ENCODE peak calls at places on chromosomes 3 and 15, in five cellular contexts. C is mammary epithelial cell, W is GM12865, G is thoracic aorta, M is esophagus squamous epithelium. L is an unnamed sample.

GRCh38 chr3:198071602-198072285 is 111.7 kb downstream of the LMLN start:
- DNase-seq in C (peak), W (peak), G (no peak), M (no peak), L (no peak)

GRCh38 chr15:84099181-84099580 is 136.4 kb upstream of the GOLGA6L4 start:
- DNase-seq in C (peak), W (peak), G (no peak), M (no peak), L (no peak)

GRCh38 chr15:98548172-98548971 is 100.0 kb upstream of the IGF1R start:
- DNase-seq in C (peak), W (no peak), G (peak), M (peak), L (no peak)

GRCh38 chr3:187101184-187102072 is 37.9 kb downstream of the RPL39L start:
- DNase-seq in C (peak), W (peak), G (peak), M (no peak), L (no peak)

GRCh38 chr15:53978248-53978906 is at the start of gene UNC13C:
- DNase-seq in C (peak), W (peak), G (no peak), M (no peak), L (no peak)

GRCh38 chr15:65245096-65245849 is 34.0 kb upstream of the CILP start:
- DNase-seq in C (no peak), W (no peak), G (no peak), M (no peak), L (no peak)

GRCh38 chr3:5250467-5251195 is 63.1 kb downstream of the EDEM1 start:
- DNase-seq in C (peak), W (no peak), G (no peak), M (no peak), L (no peak)

GRCh38 chr3:67765575-67765974 is 111.2 kb upstream of the SUCLG2 start:
- DNase-seq in C (no peak), W (no peak), G (no peak), M (no peak), L (no peak)

GRCh38 chr3:170997966-170998913 is 28.3 kb downstream of the SLC2A2 start:
- DNase-seq in C (no peak), W (no peak), G (no peak), M (no peak), L (no peak)

GRCh38 chr3:187919018-187919417 is 173.8 kb upstream of the BCL6 start:
- DNase-seq in C (no peak), W (peak), G (no peak), M (no peak), L (peak)

GRCh38 chr3:170835346-170835745 is 34.6 kb downstream of the RPL22L1 start:
- DNase-seq in C (no peak), W (no peak), G (no peak), M (no peak), L (no peak)

GRCh38 chr3:169838511-169838910 is 25.8 kb upstream of the LRRC34 start:
- DNase-seq in C (no peak), W (no peak), G (no peak), M (no peak), L (no peak)

GRCh38 chr3:52253314-52254260 is 8.0 kb downstream of the PPM1M start:
- DNase-seq in C (no peak), W (peak), G (no peak), M (peak), L (peak)

GRCh38 chr15:69414702-69415161 is 583 bp downstream of the KIF23 start:
- DNase-seq in C (peak), W (peak), G (no peak), M (no peak), L (peak)

GRCh38 chr15:41494922-41495735 is 1.5 kb downstream of the ITPKA start:
- DNase-seq in C (no peak), W (peak), G (no peak), M (no peak), L (no peak)

GRCh38 chr3:99638244-99638948 is at the start of gene COL8A1:
- DNase-seq in C (peak), W (no peak), G (peak), M (no peak), L (no peak)

GRCh38 chr3:61360297-61360696 is 109.0 kb upstream of the FHIT start:
- DNase-seq in C (no peak), W (no peak), G (no peak), M (no peak), L (no peak)

GRCh38 chr3:128665362-128666021 is 14.9 kb upstream of the RPN1 start:
- DNase-seq in C (no peak), W (no peak), G (no peak), M (no peak), L (no peak)
- TF ChIP-seq CTCF in C (no peak), W (no peak), G (no peak), M (no peak), L (no peak)

GRCh38 chr3:72078661-72079368 is 293.9 kb upstream of the PROK2 start:
- DNase-seq in C (no peak), W (peak), G (no peak), M (no peak), L (no peak)
- TF ChIP-seq CTCF in C (no peak), W (no peak), G (no peak), M (no peak), L (no peak)

GRCh38 chr15:56886450-56886856 is 32.0 kb upstream of the TCF12 start:
- DNase-seq in C (no peak), W (peak), G (no peak), M (no peak), L (no peak)

GRCh38 chr15:56883088-56883487 is 35.4 kb upstream of the TCF12 start:
- DNase-seq in C (no peak), W (no peak), G (no peak), M (no peak), L (no peak)

GRCh38 chr15:56890038-56890437 is 28.4 kb upstream of the TCF12 start:
- DNase-seq in C (no peak), W (no peak), G (no peak), M (no peak), L (no peak)

GRCh38 chr15:56887782-56888127 is 30.7 kb upstream of the TCF12 start:
- DNase-seq in C (no peak), W (no peak), G (no peak), M (no peak), L (no peak)

GRCh38 chr15:56886878-56887781 is 31.3 kb upstream of the TCF12 start:
- DNase-seq in C (peak), W (peak), G (peak), M (peak), L (peak)
- TF ChIP-seq CTCF in C (no peak), W (no peak), G (no peak), M (peak), L (no peak)

DNA sequence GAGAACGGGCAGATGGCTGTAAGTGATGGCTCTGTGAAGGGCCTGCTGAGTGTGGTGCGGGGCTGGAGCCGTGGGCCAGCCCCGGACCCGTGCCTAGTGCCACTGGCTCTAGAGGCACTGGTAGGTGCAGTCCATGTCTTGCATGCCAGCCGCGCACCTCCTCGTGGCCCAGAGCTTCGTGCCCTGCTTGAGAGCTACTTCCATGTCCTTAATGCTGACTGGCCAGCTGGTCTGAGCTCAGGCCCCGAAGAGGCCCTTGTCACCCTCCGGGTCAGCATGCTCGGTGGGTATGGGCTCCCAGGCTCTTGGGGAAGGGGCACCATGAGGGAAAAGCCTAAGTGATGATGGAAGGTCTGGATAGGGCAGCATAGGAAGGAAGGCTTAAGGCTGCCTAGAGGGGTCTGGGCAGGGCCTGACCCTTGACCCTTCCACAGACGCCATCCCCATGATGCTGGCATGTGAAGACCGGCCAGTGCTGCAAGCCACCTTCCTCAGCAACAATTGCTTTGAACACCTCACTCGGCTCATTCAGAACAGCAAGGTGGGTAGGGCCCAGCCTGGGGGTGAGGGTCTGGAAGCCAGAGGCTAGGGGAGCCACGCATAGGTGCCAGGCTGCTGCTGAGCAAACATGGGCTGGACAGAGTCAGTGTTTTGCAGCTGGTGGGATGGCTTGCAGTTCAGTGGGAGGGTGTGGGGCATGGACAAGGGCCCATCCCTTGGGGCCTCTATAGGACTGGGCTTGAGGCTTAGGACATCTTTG is 12.1 kb downstream of the NBEAL2 start:
- DNase-seq in C (no peak), W (no peak), G (no peak), M (no peak), L (no peak)
- TF ChIP-seq CTCF in C (no peak), W (no peak), G (no peak), M (no peak), L (no peak)

GRCh38 chr3:129992781-129993180 is 18.3 kb downstream of the TRH start:
- DNase-seq in C (no peak), W (no peak), G (no peak), M (no peak), L (no peak)
- TF ChIP-seq CTCF in C (peak), W (peak), G (no peak), M (peak), L (no peak)

GRCh38 chr3:165339753-165340152 is 143.6 kb upstream of the SLITRK3 start:
- DNase-seq in C (no peak), W (peak), G (no peak), M (no peak), L (no peak)
- TF ChIP-seq CTCF in C (peak), W (peak), G (no peak), M (no peak), L (no peak)

GRCh38 chr15:30033211-30033610 is 49.5 kb upstream of the GOLGA8J start:
- DNase-seq in C (no peak), W (no peak), G (no peak), M (no peak), L (no peak)

GRCh38 chr15:30033763-30034162 is 49.0 kb upstream of the GOLGA8J start:
- DNase-seq in C (no peak), W (no peak), G (no peak), M (no peak), L (no peak)

GRCh38 chr15:30036304-30036703 is 46.5 kb upstream of the GOLGA8J start:
- DNase-seq in C (no peak), W (no peak), G (no peak), M (no peak), L (no peak)

GRCh38 chr15:30030350-30030749 is 52.4 kb upstream of the GOLGA8J start:
- DNase-seq in C (no peak), W (no peak), G (no peak), M (no peak), L (no peak)
- TF ChIP-seq CTCF in C (peak), W (no peak), G (no peak), M (peak), L (no peak)

DNA sequence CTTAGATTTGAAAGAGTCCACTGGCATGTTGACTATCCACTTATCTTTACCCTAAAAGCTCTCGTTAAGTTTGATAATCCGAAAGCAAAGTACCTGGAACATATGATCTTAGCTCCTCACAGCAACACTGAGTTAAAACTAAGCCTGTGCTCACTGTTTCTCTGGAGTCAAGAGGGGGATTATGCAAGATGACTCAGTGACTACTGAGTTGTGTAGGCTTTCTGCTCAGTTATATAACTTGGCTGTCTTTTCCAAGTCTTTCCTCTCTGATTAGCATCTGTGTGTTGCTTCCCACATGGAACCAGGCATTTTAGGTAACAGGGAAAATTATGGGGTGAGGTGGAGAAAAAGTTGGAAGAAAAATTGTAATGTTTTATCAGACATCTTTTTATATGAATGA is 31.2 kb upstream of the MYO5C start:
- DNase-seq in C (no peak), W (no peak), G (no peak), M (no peak), L (no peak)
- TF ChIP-seq CTCF in C (no peak), W (no peak), G (no peak), M (no peak), L (no peak)

GRCh38 chr15:51368307-51368706 is 26.9 kb downstream of the GLDN start:
- DNase-seq in C (no peak), W (no peak), G (no peak), M (no peak), L (no peak)

GRCh38 chr15:51365417-51365816 is 24.0 kb downstream of the GLDN start:
- DNase-seq in C (no peak), W (no peak), G (no peak), M (no peak), L (no peak)

GRCh38 chr15:51366071-51366470 is 24.6 kb downstream of the GLDN start:
- DNase-seq in C (no peak), W (no peak), G (no peak), M (no peak), L (no peak)

GRCh38 chr15:51367322-51367976 is 26.0 kb downstream of the GLDN start:
- DNase-seq in C (no peak), W (no peak), G (no peak), M (no peak), L (no peak)

DNA sequence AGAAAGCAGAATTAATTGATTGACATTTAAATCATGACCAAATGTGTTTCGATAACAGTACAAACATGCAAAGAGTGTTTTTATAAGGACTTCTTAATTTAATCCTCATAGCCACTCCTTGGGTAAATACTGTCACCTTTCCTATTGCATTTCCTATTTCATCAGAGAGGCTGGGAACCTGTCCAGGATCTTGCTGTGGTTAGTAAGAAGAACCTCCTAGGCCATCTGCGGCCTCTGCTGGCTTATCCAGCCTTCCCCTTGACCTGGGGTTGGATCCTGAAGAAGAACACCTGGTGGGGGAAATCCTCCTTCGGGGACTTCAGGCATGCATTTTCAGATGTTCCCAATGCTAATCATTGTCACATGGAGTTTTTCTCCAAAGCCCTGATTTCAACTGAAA is 25.5 kb downstream of the GLDN start:
- DNase-seq in C (peak), W (no peak), G (no peak), M (no peak), L (no peak)
- TF ChIP-seq CTCF in C (no peak), W (no peak), G (no peak), M (no peak), L (no peak)

DNA sequence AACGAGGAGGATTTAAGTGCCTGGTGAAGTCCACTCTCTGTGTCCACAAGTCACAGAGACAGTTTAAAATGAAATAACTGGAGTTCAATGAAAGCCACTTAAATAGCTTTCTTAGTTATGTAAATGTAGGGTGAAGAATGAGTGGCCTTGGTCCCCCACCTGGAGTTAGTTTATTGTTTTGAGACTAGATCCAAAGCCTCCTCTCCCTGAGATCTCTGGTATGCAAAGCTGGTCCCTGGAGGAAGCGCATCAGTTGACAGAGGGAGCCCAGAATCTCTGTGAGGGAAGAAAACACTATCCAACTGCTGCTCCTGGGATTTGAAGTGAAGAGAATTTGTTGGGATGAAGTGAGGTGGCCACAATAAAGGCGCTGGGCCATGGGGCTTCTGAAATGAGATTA is 40.5 kb downstream of the EXOG start:
- DNase-seq in C (no peak), W (no peak), G (no peak), M (no peak), L (no peak)
- TF ChIP-seq CTCF in C (no peak), W (no peak), G (no peak), M (no peak), L (no peak)

L was measured in GM12864.